ENCODE peak calls at places on chromosome 12, in four cellular contexts. E is CD8-positive, alpha-beta memory T cell; N is adipocyte; U is T-helper 2 cell. H is an unnamed sample.

GRCh38 chr12:125683748-125684381 is 618.6 kb downstream of the AACS start:
- DNase-seq in E (no peak), N (no peak), U (no peak), H (no peak)

GRCh38 chr12:38159092-38159551 is 157.5 kb upstream of the ALG10B start:
- DNase-seq in N (no peak), E (no peak), U (no peak), H (no peak)

GRCh38 chr12:62933871-62934798 is 815 bp downstream of the PPM1H start:
- DNase-seq in N (peak; percentile 71), E (no peak), U (no peak), H (peak; percentile 68)

GRCh38 chr12:15856097-15856982 is 25.8 kb upstream of the STRAP start:
- DNase-seq in U (no peak), E (no peak), N (peak; percentile 89), H (peak; percentile 54)

GRCh38 chr12:1922075-1922709 is 3.7 kb upstream of the CACNA2D4 start:
- DNase-seq in N (no peak), U (no peak), E (no peak), H (peak; percentile 2)

GRCh38 chr12:25996677-25997076 is 38.2 kb downstream of the RASSF8 start:
- DNase-seq in E (no peak), N (no peak), U (no peak), H (no peak)

GRCh38 chr12:109752117-109753053 is 38.8 kb downstream of the FAM222A start:
- DNase-seq in E (no peak), U (no peak), N (no peak), H (no peak)

GRCh38 chr12:24997970-24998582 is 49.2 kb upstream of the BCAT1 start:
- DNase-seq in N (peak; percentile 80), E (no peak), U (no peak), H (peak; percentile 20)

GRCh38 chr12:98355322-98355721 is 160.1 kb upstream of the TMPO start:
- DNase-seq in N (peak; percentile 7), U (no peak), E (no peak), H (peak; percentile 16)

GRCh38 chr12:46268617-46269428 is at the start of gene SLC38A1:
- DNase-seq in U (peak; percentile 72), N (peak; percentile 93), E (peak; percentile 86), H (peak; percentile 87)

GRCh38 chr12:2666846-2667245 is 127.9 kb upstream of the FKBP4 start:
- DNase-seq in U (no peak), N (no peak), E (no peak), H (no peak)

GRCh38 chr12:75684678-75685620 is 173.5 kb upstream of the KRR1 start:
- DNase-seq in U (no peak), N (peak; percentile 52), E (no peak), H (peak; percentile 38)

GRCh38 chr12:108890208-108890607 is 10.3 kb downstream of the DAO start:
- DNase-seq in N (peak; percentile 5), E (no peak), U (no peak), H (no peak)

GRCh38 chr12:65279387-65280112 is 1.1 kb downstream of the MSRB3 start:
- DNase-seq in N (peak; percentile 79), U (no peak), E (no peak), H (no peak)

GRCh38 chr12:124549629-124550028 is 17.8 kb downstream of the NCOR2 start:
- DNase-seq in N (no peak), U (no peak), E (no peak), H (no peak)

GRCh38 chr12:110071967-110072366 is 23.6 kb upstream of the C12orf76 start:
- DNase-seq in U (no peak), E (no peak), N (no peak), H (no peak)

GRCh38 chr12:56947633-56948535 is 9.5 kb downstream of the RDH16 start:
- DNase-seq in N (no peak), U (no peak), E (no peak), H (no peak)

GRCh38 chr12:59843260-59843843 is 247.5 kb downstream of the SLC16A7 start:
- DNase-seq in N (no peak), E (no peak), U (no peak), H (no peak)

GRCh38 chr12:2247109-2247508 is 194.3 kb downstream of the CACNA1C start:
- DNase-seq in N (no peak), U (no peak), E (no peak), H (no peak)

GRCh38 chr12:30138483-30138882 is 354.7 kb upstream of the TMTC1 start:
- DNase-seq in E (no peak), U (no peak), N (peak; percentile 1), H (no peak)

GRCh38 chr12:127107744-127108143 is 1159.2 kb upstream of the TMEM132C start:
- DNase-seq in N (peak; percentile 14), U (no peak), E (no peak), H (no peak)

GRCh38 chr12:50205648-50206047 is 38.5 kb upstream of the CERS5 start:
- DNase-seq in N (no peak), E (no peak), U (no peak), H (no peak)

GRCh38 chr12:55728185-55728931 is 451 bp downstream of the CD63 start:
- DNase-seq in E (no peak), N (peak; percentile 83), U (no peak), H (peak; percentile 85)

GRCh38 chr12:69136931-69137613 is 102.3 kb upstream of the CPSF6 start:
- DNase-seq in E (no peak), N (no peak), U (no peak), H (no peak)

H was measured in GM03348.